ENCODE peak calls at places on chromosomes 3 and 15, in six cellular contexts. J is HT-29; X is stimulated activated CD8-positive, alpha-beta memory T cell treated with anti-CD3 and anti-CD28 coated beads, Interleukin-4, amount 100 ng/mL, for 48 hours; K is RPMI8226; S is WTC11; B is central memory CD4-positive, alpha-beta T cell. I is an unnamed sample.

GRCh38 chr3:194204036-194204792 is 68.3 kb downstream of the HES1 start:
- DNase-seq in X (peak), S (peak), J (peak), B (no peak), K (peak), I (peak)

GRCh38 chr3:160400048-160400630 is 689 bp downstream of the SMC4 start:
- DNase-seq in J (peak), S (peak), K (peak), X (peak), B (peak), I (peak)

GRCh38 chr15:61621146-61621545 is 392.0 kb upstream of the RORA start:
- DNase-seq in B (no peak), S (peak), J (peak), X (peak), K (peak), I (peak)

GRCh38 chr3:62940763-62941632 is 65.8 kb upstream of the CADPS start:
- DNase-seq in B (no peak), K (no peak), S (no peak), J (no peak), X (no peak), I (peak)

GRCh38 chr15:66603301-66604179 is 37.7 kb upstream of the LCTL start:
- DNase-seq in B (peak), J (peak), K (peak), X (peak), S (peak), I (peak)

GRCh38 chr15:77243716-77244401 is 172.9 kb upstream of the TSPAN3 start:
- DNase-seq in K (peak), X (no peak), B (no peak), J (no peak), S (no peak), I (no peak)

GRCh38 chr3:195461518-195462307 is 18.9 kb upstream of the ACAP2 start:
- DNase-seq in J (no peak), X (no peak), B (no peak), S (no peak), K (no peak), I (no peak)

GRCh38 chr3:77048186-77048585 is 8.3 kb downstream of the ROBO2 start:
- DNase-seq in B (no peak), X (no peak), K (no peak), S (no peak), J (no peak), I (no peak)

GRCh38 chr15:71400347-71400746 is 285.1 kb downstream of the THSD4 start:
- DNase-seq in J (no peak), B (no peak), S (no peak), K (no peak), X (no peak), I (no peak)

GRCh38 chr15:78340243-78341056 is at the start of gene CRABP1:
- DNase-seq in B (no peak), J (no peak), X (no peak), S (peak), K (no peak), I (peak)

GRCh38 chr3:137761563-137762503 is 2.3 kb upstream of the SOX14 start:
- DNase-seq in S (peak), K (no peak), J (no peak), X (no peak), B (no peak), I (no peak)

GRCh38 chr15:38565287-38565670 is 665 bp upstream of the RASGRP1 start:
- DNase-seq in X (no peak), K (no peak), S (no peak), J (no peak), B (no peak), I (no peak)

GRCh38 chr3:76514836-76515235 is 525.1 kb upstream of the ROBO2 start:
- DNase-seq in B (no peak), S (no peak), J (no peak), X (no peak), K (no peak), I (no peak)

GRCh38 chr3:184261270-184262165 is at the start of gene CAMK2N2:
- DNase-seq in S (peak), K (peak), B (peak), J (peak), X (peak), I (peak)

I was measured in D341Med.